ENCODE peak calls at places on chromosomes 2 and 18, in five cellular contexts. I, C, O, Z and S are unnamed samples.
A peak's percentile ranks its signal among the peaks of the same experiment; 100 is the strongest.

GRCh38 chr2:70448041-70448440 is 105.6 kb downstream of the TGFA start:
- DNase-seq in Z (no peak), O (no peak), C (no peak), I (no peak), S (no peak)

GRCh38 chr18:2963048-2963447 is 49.9 kb downstream of the LPIN2 start:
- DNase-seq in Z (no peak), C (no peak), I (no peak), O (no peak), S (no peak)

GRCh38 chr2:101843471-101843870 is 146.0 kb downstream of the MAP4K4 start:
- DNase-seq in C (no peak), I (no peak), O (no peak), Z (no peak), S (no peak)

GRCh38 chr2:201466050-201466660 is 14.6 kb downstream of the STRADB start:
- DNase-seq in O (no peak), C (no peak), I (no peak), Z (no peak), S (no peak)

GRCh38 chr18:3456686-3457069 is 6.7 kb downstream of the TGIF1 start:
- DNase-seq in O (no peak), C (no peak), I (no peak), Z (no peak), S (no peak)

GRCh38 chr18:58230438-58231179 is 186.6 kb downstream of the NEDD4L start:
- DNase-seq in Z (no peak), C (no peak), I (no peak), O (no peak), S (no peak)

GRCh38 chr18:43422483-43422882 is 145.2 kb upstream of the SYT4 start:
- DNase-seq in O (no peak), I (no peak), C (no peak), Z (no peak), S (peak; percentile 3)

GRCh38 chr18:8843005-8843404 is 137.6 kb downstream of the MTCL1 start:
- DNase-seq in O (no peak), C (no peak), I (no peak), Z (no peak), S (no peak)

GRCh38 chr2:24435391-24436316 is 55.4 kb upstream of the NCOA1 start:
- DNase-seq in O (no peak), I (no peak), C (no peak), Z (no peak), S (no peak)

GRCh38 chr2:195861821-195862220 is 204.8 kb downstream of the SLC39A10 start:
- DNase-seq in I (no peak), C (no peak), O (no peak), Z (no peak), S (no peak)

GRCh38 chr18:32019251-32019943 is 772 bp downstream of the RNF125 start:
- DNase-seq in I (no peak), O (peak; percentile 56), C (peak; percentile 34), Z (peak; percentile 55), S (peak; percentile 5)

GRCh38 chr18:38301621-38302020 is 736.0 kb upstream of the CELF4 start:
- DNase-seq in Z (no peak), O (no peak), C (no peak), I (no peak), S (peak; percentile 59)